ENCODE peak calls at places on chromosomes 7 and 10, in nine cellular contexts. X is astrocyte, J is GM23338, F is neural progenitor cell, R is keratinocyte, Q is fibroblast of lung, W is mammary epithelial cell, Z is PC-9, P is MM.1S. A is an unnamed sample. For H3K4me1, the result is how much of the 10 kb centered on the place peaks cover.

GRCh38 chr7:129843982-129844840 is 108.5 kb downstream of the UBE2H start:
- DNase-seq in X (no peak), J (peak), F (no peak), R (no peak), Q (no peak), W (no peak), Z (no peak), P (no peak), A (no peak)

GRCh38 chr10:54854389-54854788 is 53.4 kb upstream of the PCDH15 start:
- DNase-seq in X (no peak), J (no peak), F (peak), R (no peak), Q (no peak), W (no peak), Z (no peak), P (no peak), A (no peak)

GRCh38 chr7:114081606-114082425 is 163.0 kb upstream of the PPP1R3A start:
- DNase-seq in X (peak), J (peak), F (peak), R (no peak), Q (peak), W (peak), Z (peak), P (peak), A (no peak)

GRCh38 chr7:46414946-46415345 is 493.9 kb upstream of the IGFBP3 start:
- DNase-seq in X (peak), J (no peak), F (no peak), R (no peak), Q (peak), W (no peak), Z (no peak), P (no peak), A (no peak)

GRCh38 chr10:20084451-20084850 is 268.2 kb downstream of the PLXDC2 start:
- DNase-seq in X (no peak), J (no peak), F (no peak), R (no peak), Q (no peak), W (no peak), Z (no peak), P (no peak), A (no peak)

GRCh38 chr7:20959281-20959680 is 172.6 kb upstream of the SP8 start:
- DNase-seq in X (no peak), J (no peak), F (no peak), R (no peak), Q (no peak), W (no peak), Z (no peak), P (no peak), A (no peak)

GRCh38 chr10:63935705-63936104 is 414.5 kb downstream of the REEP3 start:
- DNase-seq in X (no peak), J (peak), F (no peak), R (no peak), Q (no peak), W (no peak), Z (no peak), P (peak), A (no peak)

GRCh38 chr10:129140861-129141260 is 326.2 kb upstream of the MGMT start:
- DNase-seq in X (no peak), J (no peak), F (no peak), R (no peak), Q (no peak), W (no peak), Z (no peak), P (no peak), A (no peak)

GRCh38 chr7:6831018-6831725 is 5.1 kb upstream of the CCZ1B start:
- DNase-seq in X (no peak), J (no peak), F (no peak), R (no peak), Q (no peak), W (no peak), Z (no peak), P (no peak), A (no peak)

GRCh38 chr7:18958627-18959026 is 158.8 kb downstream of the TWIST1 start:
- DNase-seq in X (peak), J (no peak), F (no peak), R (no peak), Q (peak), W (peak), Z (no peak), P (no peak), A (no peak)

GRCh38 chr7:150900675-150901074 is 48.4 kb downstream of the AOC1 start:
- DNase-seq in X (no peak), J (no peak), F (no peak), R (no peak), Q (no peak), W (no peak), Z (no peak), P (no peak), A (no peak)

GRCh38 chr7:150895809-150896208 is 43.5 kb downstream of the AOC1 start:
- DNase-seq in X (no peak), J (no peak), F (no peak), R (no peak), Q (no peak), W (no peak), Z (peak), P (peak), A (no peak)

GRCh38 chr7:150896562-150897209 is 44.4 kb downstream of the AOC1 start:
- DNase-seq in X (no peak), J (no peak), F (no peak), R (no peak), Q (no peak), W (no peak), Z (no peak), P (no peak), A (no peak)

GRCh38 chr7:150898475-150899011 is 46.2 kb downstream of the AOC1 start:
- DNase-seq in X (peak), J (peak), F (peak), R (no peak), Q (peak), W (peak), Z (peak), P (peak), A (peak)

GRCh38 chr7:150897502-150898474 is 45.5 kb downstream of the AOC1 start:
- DNase-seq in X (no peak), J (no peak), F (no peak), R (no peak), Q (no peak), W (no peak), Z (no peak), P (peak), A (no peak)
- TF ChIP-seq EZH2 in X (no peak), J (no peak), F (no peak), R (no peak), Q (no peak), W (no peak), Z (no peak), P (no peak), A (no peak)

GRCh38 chr7:30473903-30474302 is 4.7 kb downstream of the NOD1 start:
- DNase-seq in X (no peak), J (no peak), F (no peak), R (no peak), Q (no peak), W (no peak), Z (no peak), P (no peak), A (no peak)
- H3K4me1 ChIP-seq in X (under half), J (under half), F (under half), R (under half), Q (under half), W (under half), Z (under half), P (under half), A (under half)

DNA sequence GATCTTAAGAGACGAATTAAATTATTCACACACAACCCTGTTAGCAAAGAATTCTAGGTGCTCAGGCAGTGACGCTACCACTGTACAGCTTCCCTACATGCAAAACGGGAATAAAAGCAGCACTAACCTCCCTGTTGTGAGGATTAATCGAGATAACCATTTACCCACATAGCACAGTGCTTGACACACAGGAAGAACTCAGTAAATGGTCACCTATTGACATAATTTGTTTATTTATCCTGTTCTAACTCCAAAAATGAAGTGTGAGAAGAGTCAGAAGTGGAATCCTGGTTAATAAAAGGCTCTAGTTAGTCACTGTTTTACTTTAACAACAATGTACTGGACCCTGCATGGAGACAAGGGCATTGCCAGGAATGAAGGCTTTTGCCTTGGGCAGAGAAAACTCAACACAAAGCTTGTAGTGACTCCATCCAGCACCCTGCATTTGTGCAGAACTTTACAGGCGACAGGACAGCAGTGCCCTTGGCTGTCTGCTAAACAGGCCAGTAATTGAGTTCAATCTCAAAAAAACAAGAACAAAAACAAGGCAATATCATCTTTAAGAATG is 103.8 kb downstream of the SORBS1 start:
- DNase-seq in X (peak), J (no peak), F (no peak), R (no peak), Q (peak), W (no peak), Z (no peak), P (no peak), A (no peak)
- TF ChIP-seq EZH2 in X (no peak), J (no peak), F (no peak), R (no peak), Q (no peak), W (no peak), Z (no peak), P (no peak), A (no peak)

DNA sequence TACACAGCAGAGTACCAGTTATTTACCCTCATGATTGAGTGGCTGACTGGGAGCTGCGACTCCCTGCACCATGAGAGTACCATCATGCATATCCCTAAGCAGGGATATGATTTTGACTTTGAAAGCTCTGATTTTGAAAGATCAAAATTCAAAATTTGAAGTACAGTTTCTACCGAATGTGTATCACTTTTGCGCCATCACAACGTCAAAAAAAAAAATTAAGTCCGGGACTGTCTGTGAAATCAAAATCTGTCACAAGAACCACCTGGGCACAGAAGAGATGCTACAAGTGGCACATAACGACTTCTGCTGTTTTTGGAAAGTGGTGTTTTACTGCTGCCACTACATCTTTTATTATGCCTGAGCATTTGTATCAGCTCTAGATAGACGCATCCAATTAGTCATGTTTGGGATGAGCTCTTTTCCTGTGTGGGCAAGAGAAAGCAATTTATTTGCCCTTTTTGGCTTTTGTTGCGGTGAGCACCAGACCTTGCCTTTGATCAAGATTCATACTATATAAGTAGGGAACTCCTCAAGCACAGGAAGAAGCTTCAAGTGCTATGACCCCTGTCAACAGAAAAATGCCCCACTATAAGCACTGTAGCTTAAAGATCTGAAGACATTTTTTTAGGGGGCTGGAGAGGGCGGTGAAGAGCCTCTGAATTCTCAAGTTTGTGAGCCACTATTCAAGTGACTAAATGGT is 10.7 kb downstream of the MTPN start:
- DNase-seq in X (no peak), J (no peak), F (no peak), R (no peak), Q (peak), W (no peak), Z (no peak), P (no peak), A (no peak)
- H3K4me1 ChIP-seq in X (under half), J (under half), F (under half), R (under half), Q (under half), W (under half), Z (under half), P (under half), A (under half)

GRCh38 chr10:96264938-96265337 is 6.4 kb downstream of the BLNK start:
- DNase-seq in X (no peak), J (no peak), F (no peak), R (no peak), Q (no peak), W (no peak), Z (no peak), P (no peak), A (no peak)
- TF ChIP-seq EZH2 in X (no peak), J (no peak), F (no peak), R (no peak), Q (no peak), W (no peak), Z (no peak), P (no peak), A (no peak)

A was measured in DND-41.